ENCODE peak calls at places on chromosomes 7 and 10, in ten cellular contexts. P is NCI-H1092 treated with DMSO at 0.1 percent for 48 hours, Z is NCI-H82, M is lung, B is ELR, R is NCI-H187 treated with DMSO at 0.1 percent for 48 hours, F is GM23248, I is T-helper 2 cell, V is lower lobe of right lung, G is Right ventricle myocardium superior. C is an unnamed sample.

GRCh38 chr10:78605800-78606350 is 462.9 kb upstream of the ZMIZ1 start:
- DNase-seq in R (no peak), F (peak), I (no peak), G (no peak), M (no peak), B (peak), V (no peak), Z (peak), P (no peak), C (peak)

GRCh38 chr10:132961-133898 is 2.0 kb upstream of the ZMYND11 start:
- DNase-seq in F (peak), B (peak), M (no peak), I (no peak), V (no peak), P (no peak), Z (no peak), R (no peak), G (no peak), C (peak)

GRCh38 chr7:44638611-44639557 is 32.5 kb downstream of the OGDH start:
- DNase-seq in I (peak), B (peak), P (no peak), R (no peak), G (peak), Z (peak), F (peak), M (peak), V (peak), C (peak)

GRCh38 chr7:100612730-100613446 is 548 bp downstream of the MOSPD3 start:
- DNase-seq in B (peak), Z (peak), F (peak), I (no peak), P (peak), G (no peak), M (no peak), R (no peak), V (no peak), C (peak)

GRCh38 chr10:127932521-127933270 is 25.8 kb downstream of the PTPRE start:
- DNase-seq in B (no peak), I (no peak), P (no peak), V (no peak), M (no peak), Z (peak), F (no peak), R (no peak), G (no peak), C (no peak)

GRCh38 chr10:29499993-29500537 is 134.7 kb downstream of the SVIL start:
- DNase-seq in B (no peak), P (no peak), V (no peak), Z (no peak), I (no peak), M (no peak), G (no peak), F (no peak), R (no peak), C (no peak)

GRCh38 chr7:118214833-118215182 is 9.7 kb upstream of the ANKRD7 start:
- DNase-seq in Z (no peak), B (no peak), V (no peak), G (no peak), P (no peak), M (no peak), R (no peak), F (no peak), I (no peak), C (no peak)

GRCh38 chr7:122316467-122317394 is 12.2 kb upstream of the FEZF1 start:
- DNase-seq in G (peak), M (no peak), I (no peak), Z (no peak), V (no peak), F (no peak), R (no peak), P (no peak), B (no peak), C (no peak)

C was measured in PC-3.